ENCODE peak calls at places on chromosomes 11 and 22, in six cellular contexts. One of them, this sample, is unnamed.

GRCh38 chr11:108069947-108070346 is 51.4 kb upstream of the ACAT1 start:
- DNase-seq in fibroblast of pulmonary artery: peak
- DNase-seq in CD4-positive, CD25-positive, alpha-beta regulatory T cell: no peak
- DNase-seq in left colon: no peak
- DNase-seq in Right ventricle myocardium superior: no peak
- DNase-seq in naive thymus-derived CD8-positive, alpha-beta T cell: no peak
- DNase-seq in this sample: peak

GRCh38 chr11:74627381-74627780 is 35.0 kb downstream of the POLD3 start:
- DNase-seq in naive thymus-derived CD8-positive, alpha-beta T cell: no peak
- DNase-seq in left colon: no peak
- DNase-seq in CD4-positive, CD25-positive, alpha-beta regulatory T cell: no peak
- DNase-seq in fibroblast of pulmonary artery: no peak
- DNase-seq in Right ventricle myocardium superior: no peak
- DNase-seq in this sample: no peak

GRCh38 chr11:20373102-20373501 is 9.6 kb downstream of the HTATIP2 start:
- DNase-seq in Right ventricle myocardium superior: no peak
- DNase-seq in fibroblast of pulmonary artery: no peak
- DNase-seq in left colon: no peak
- DNase-seq in CD4-positive, CD25-positive, alpha-beta regulatory T cell: no peak
- DNase-seq in naive thymus-derived CD8-positive, alpha-beta T cell: no peak
- DNase-seq in this sample: no peak

GRCh38 chr11:102430158-102430836 is 22.3 kb downstream of the TMEM123 start:
- DNase-seq in left colon: no peak
- DNase-seq in naive thymus-derived CD8-positive, alpha-beta T cell: no peak
- DNase-seq in fibroblast of pulmonary artery: no peak
- DNase-seq in CD4-positive, CD25-positive, alpha-beta regulatory T cell: no peak
- DNase-seq in Right ventricle myocardium superior: no peak
- DNase-seq in this sample: peak

GRCh38 chr11:71913716-71914115 is 14.7 kb downstream of the XNDC1N start:
- DNase-seq in CD4-positive, CD25-positive, alpha-beta regulatory T cell: no peak
- DNase-seq in fibroblast of pulmonary artery: no peak
- DNase-seq in naive thymus-derived CD8-positive, alpha-beta T cell: no peak
- DNase-seq in left colon: no peak
- DNase-seq in Right ventricle myocardium superior: no peak
- DNase-seq in this sample: peak

GRCh38 chr22:39292561-39293074 is 26.8 kb downstream of the RPL3 start:
- DNase-seq in CD4-positive, CD25-positive, alpha-beta regulatory T cell: no peak
- DNase-seq in naive thymus-derived CD8-positive, alpha-beta T cell: no peak
- DNase-seq in Right ventricle myocardium superior: peak
- DNase-seq in fibroblast of pulmonary artery: peak
- DNase-seq in left colon: peak
- DNase-seq in this sample: peak

GRCh38 chr22:42692239-42693054 is 28.2 kb downstream of the A4GALT start:
- DNase-seq in CD4-positive, CD25-positive, alpha-beta regulatory T cell: no peak
- DNase-seq in fibroblast of pulmonary artery: no peak
- DNase-seq in naive thymus-derived CD8-positive, alpha-beta T cell: no peak
- DNase-seq in Right ventricle myocardium superior: no peak
- DNase-seq in left colon: no peak
- DNase-seq in this sample: no peak

GRCh38 chr11:115578275-115578674 is 74.1 kb upstream of the CADM1 start:
- DNase-seq in naive thymus-derived CD8-positive, alpha-beta T cell: no peak
- DNase-seq in fibroblast of pulmonary artery: no peak
- DNase-seq in CD4-positive, CD25-positive, alpha-beta regulatory T cell: no peak
- DNase-seq in Right ventricle myocardium superior: no peak
- DNase-seq in left colon: no peak
- DNase-seq in this sample: no peak

GRCh38 chr22:24235315-24235714 is 9.6 kb downstream of the GGT5 start:
- DNase-seq in fibroblast of pulmonary artery: no peak
- DNase-seq in CD4-positive, CD25-positive, alpha-beta regulatory T cell: no peak
- DNase-seq in naive thymus-derived CD8-positive, alpha-beta T cell: no peak
- DNase-seq in Right ventricle myocardium superior: no peak
- DNase-seq in left colon: no peak
- DNase-seq in this sample: no peak

This sample was measured in choroid plexus epithelial cell.